ENCODE peak calls at places on chromosomes 6 and 20, in four cellular contexts. One of them, this sample, is unnamed.

GRCh38 chr20:34045294-34045693 is 51.6 kb downstream of the RALY start:
- DNase-seq in Panc1: no peak
- DNase-seq in suprapubic skin: no peak
- DNase-seq in left ventricle myocardium inferior: peak; percentile 29
- DNase-seq in this sample: no peak

GRCh38 chr6:75349262-75349984 is 64.8 kb upstream of the TMEM30A start:
- DNase-seq in left ventricle myocardium inferior: peak; percentile 36
- DNase-seq in suprapubic skin: no peak
- DNase-seq in Panc1: no peak
- DNase-seq in this sample: no peak

GRCh38 chr6:27839303-27840081 is 72.7 kb downstream of the OR2B2 start:
- DNase-seq in Panc1: peak; percentile 46
- DNase-seq in left ventricle myocardium inferior: no peak
- DNase-seq in suprapubic skin: no peak
- DNase-seq in this sample: peak; percentile 62

GRCh38 chr6:6723316-6723715 is 134.8 kb downstream of the LY86 start:
- DNase-seq in suprapubic skin: no peak
- DNase-seq in Panc1: no peak
- DNase-seq in left ventricle myocardium inferior: no peak
- DNase-seq in this sample: no peak

GRCh38 chr20:35909796-35910195 is 44.5 kb downstream of the SCAND1 start:
- DNase-seq in suprapubic skin: no peak
- DNase-seq in left ventricle myocardium inferior: no peak
- DNase-seq in Panc1: no peak
- DNase-seq in this sample: no peak

GRCh38 chr6:87391334-87391733 is 16.4 kb upstream of the CFAP206 start:
- DNase-seq in Panc1: no peak
- DNase-seq in left ventricle myocardium inferior: no peak
- DNase-seq in suprapubic skin: no peak
- DNase-seq in this sample: no peak

GRCh38 chr20:35661013-35661412 is 3.7 kb downstream of the CPNE1 start:
- DNase-seq in left ventricle myocardium inferior: no peak
- DNase-seq in Panc1: no peak
- DNase-seq in suprapubic skin: no peak
- DNase-seq in this sample: no peak

GRCh38 chr20:41003143-41003932 is 25.3 kb upstream of the TOP1 start:
- DNase-seq in Panc1: peak; percentile 98
- DNase-seq in left ventricle myocardium inferior: peak; percentile 49
- DNase-seq in suprapubic skin: peak; percentile 90
- DNase-seq in this sample: peak; percentile 50

GRCh38 chr6:42017021-42017643 is 33.2 kb upstream of the TAF8 start:
- DNase-seq in suprapubic skin: no peak
- DNase-seq in left ventricle myocardium inferior: no peak
- DNase-seq in Panc1: no peak
- DNase-seq in this sample: no peak

GRCh38 chr6:160041608-160042007 is 72.7 kb downstream of the IGF2R start:
- DNase-seq in suprapubic skin: no peak
- DNase-seq in Panc1: no peak
- DNase-seq in left ventricle myocardium inferior: peak; percentile 53
- DNase-seq in this sample: peak; percentile 84

GRCh38 chr6:142728367-142728766 is 216.6 kb downstream of the HIVEP2 start:
- DNase-seq in suprapubic skin: no peak
- DNase-seq in Panc1: no peak
- DNase-seq in left ventricle myocardium inferior: no peak
- DNase-seq in this sample: no peak

GRCh38 chr6:97189767-97190166 is 93.2 kb downstream of the MMS22L start:
- DNase-seq in Panc1: no peak
- DNase-seq in suprapubic skin: no peak
- DNase-seq in left ventricle myocardium inferior: no peak
- DNase-seq in this sample: no peak

GRCh38 chr6:159172066-159172465 is 2.9 kb downstream of the FNDC1 start:
- DNase-seq in Panc1: no peak
- DNase-seq in suprapubic skin: no peak
- DNase-seq in left ventricle myocardium inferior: no peak
- DNase-seq in this sample: no peak

DNA sequence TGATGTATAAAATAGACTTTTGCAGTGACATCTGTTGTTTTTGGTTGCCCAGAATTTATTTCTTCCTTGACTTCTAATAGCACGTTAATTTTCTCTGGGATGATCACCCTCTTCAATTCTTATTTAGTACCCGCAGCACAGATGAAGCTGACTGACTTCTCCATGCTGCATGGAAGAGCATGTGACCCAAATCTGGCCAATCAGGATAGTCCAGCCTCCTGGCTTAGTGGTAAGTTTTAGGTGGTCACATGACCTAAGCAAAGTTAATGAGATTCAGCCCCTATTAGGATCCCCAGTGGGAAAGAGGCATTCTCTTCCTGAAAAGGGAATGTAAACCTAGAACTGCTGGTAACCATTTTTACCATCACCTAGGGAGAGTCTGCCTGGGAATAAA is 13.8 kb upstream of the SIRT5 start:
- DNase-seq in Panc1: no peak
- DNase-seq in left ventricle myocardium inferior: no peak
- DNase-seq in suprapubic skin: no peak
- DNase-seq in this sample: no peak
- H3K4me3 ChIP-seq in Panc1: no peak overlapping the region
- H3K4me3 ChIP-seq in left ventricle myocardium inferior: no peak overlapping the region
- H3K4me3 ChIP-seq in suprapubic skin: no peak overlapping the region
- H3K4me3 ChIP-seq in this sample: no peak overlapping the region

DNA sequence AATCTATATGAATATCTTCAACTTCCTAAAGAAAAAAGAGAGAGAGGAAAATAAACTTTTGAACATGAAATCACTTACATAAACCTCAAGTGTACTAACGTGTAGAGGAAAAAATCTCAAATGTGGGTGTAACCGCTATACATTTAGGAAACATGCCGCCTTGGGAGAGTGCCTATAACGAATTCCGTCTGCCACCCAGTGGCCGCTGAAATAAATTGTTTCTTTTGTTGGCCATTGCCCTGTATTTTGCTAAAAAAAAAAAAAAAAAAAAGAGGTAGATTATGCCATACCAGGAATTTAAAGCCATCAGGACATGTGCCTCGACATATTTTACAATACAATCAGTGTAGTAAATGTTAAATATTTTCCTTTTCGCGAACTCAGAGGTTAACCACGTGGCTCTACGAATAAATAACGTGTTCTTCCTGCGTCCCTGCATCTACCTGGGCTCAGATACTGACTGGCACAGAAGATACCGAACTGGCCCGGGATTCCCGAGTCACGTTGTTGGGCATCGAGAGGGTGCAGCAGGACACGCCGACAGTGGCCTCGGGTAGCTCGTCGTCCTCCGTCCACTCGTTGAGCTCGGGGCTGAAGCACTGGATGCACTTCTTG is 14.3 kb downstream of the KLHL31 start:
- DNase-seq in left ventricle myocardium inferior: no peak
- DNase-seq in suprapubic skin: no peak
- DNase-seq in Panc1: peak; percentile 67
- DNase-seq in this sample: peak; percentile 59
- TF ChIP-seq CTCF in left ventricle myocardium inferior: peak; percentile 53
- TF ChIP-seq CTCF in suprapubic skin: peak; percentile 27
- TF ChIP-seq CTCF in Panc1: peak; percentile 42
- TF ChIP-seq CTCF in this sample: peak; percentile 54

DNA sequence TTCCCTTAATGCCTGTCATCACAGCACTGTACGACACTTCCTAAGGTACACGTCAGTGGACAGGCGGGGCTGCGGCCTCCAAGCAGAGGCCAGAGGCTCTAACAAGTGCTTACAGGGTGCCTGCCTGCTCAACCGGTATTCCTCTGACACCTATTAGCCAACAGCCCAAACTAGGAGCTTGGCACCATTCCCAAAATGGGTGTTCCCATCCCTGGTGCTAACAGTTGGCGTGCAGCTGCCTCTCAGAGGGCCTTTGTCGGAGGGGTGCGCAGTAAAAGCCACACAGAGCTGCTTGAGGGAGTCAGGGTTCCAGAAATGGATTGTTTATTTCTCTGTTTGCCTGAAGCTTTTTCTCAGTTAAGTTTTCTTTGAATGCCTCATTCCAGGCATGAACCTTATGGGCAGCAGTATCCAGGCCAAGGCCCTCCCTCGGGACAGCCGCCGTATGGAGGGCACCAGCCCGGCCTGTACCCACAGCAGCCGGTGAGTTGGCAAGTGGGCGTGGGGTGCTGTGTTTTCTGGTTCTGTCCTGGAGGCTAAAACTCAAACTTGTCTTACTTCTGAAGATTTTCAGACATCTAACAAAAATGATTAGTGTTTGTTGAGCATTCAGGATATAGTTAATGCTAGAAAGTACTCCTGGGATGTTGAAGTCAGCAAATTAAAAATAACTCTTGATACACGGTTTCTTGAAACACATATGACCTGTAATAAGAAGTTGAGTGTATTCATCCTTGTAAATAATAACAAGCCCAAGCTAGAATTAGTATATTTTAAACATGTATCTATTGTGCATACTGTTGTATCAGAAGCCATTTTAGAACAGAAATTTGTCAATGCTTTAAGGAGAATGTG is 124.7 kb downstream of the TMEM242 start:
- DNase-seq in left ventricle myocardium inferior: peak; percentile 53
- DNase-seq in Panc1: no peak
- DNase-seq in suprapubic skin: no peak
- DNase-seq in this sample: peak; percentile 97
- H3K4me3 ChIP-seq in left ventricle myocardium inferior: peak overlapping the region; percentile 32
- H3K4me3 ChIP-seq in Panc1: no peak overlapping the region
- H3K4me3 ChIP-seq in suprapubic skin: peak overlapping the region; percentile 20
- H3K4me3 ChIP-seq in this sample: peak overlapping the region; percentile 44

DNA sequence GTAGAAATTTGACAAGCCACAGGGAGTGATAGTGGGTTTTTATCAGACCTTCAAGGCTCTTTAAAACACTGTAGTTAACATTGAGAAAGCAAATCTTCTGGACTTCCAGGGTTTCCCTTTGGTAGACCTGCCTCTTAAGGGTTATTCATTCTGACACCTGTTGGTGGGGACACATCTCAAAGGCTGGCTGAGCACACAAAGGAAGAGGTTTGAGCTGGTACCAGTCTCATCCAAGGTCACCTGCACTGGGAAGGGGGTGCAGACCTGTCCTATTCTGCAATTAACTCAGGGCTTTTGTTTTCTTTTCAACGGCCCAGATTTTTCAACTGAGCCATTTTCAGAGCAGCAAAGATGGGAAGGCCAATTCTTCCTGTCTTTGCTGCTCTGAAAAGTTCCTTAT is 45.6 kb downstream of the EDN1 start:
- DNase-seq in suprapubic skin: peak; percentile 2
- DNase-seq in left ventricle myocardium inferior: no peak
- DNase-seq in Panc1: no peak
- DNase-seq in this sample: no peak
- TF ChIP-seq CTCF in suprapubic skin: no peak
- TF ChIP-seq CTCF in left ventricle myocardium inferior: no peak
- TF ChIP-seq CTCF in Panc1: no peak
- TF ChIP-seq CTCF in this sample: no peak

GRCh38 chr6:157868835-157869234 is 45.8 kb downstream of the SNX9 start:
- DNase-seq in Panc1: no peak
- DNase-seq in left ventricle myocardium inferior: no peak
- DNase-seq in suprapubic skin: no peak
- DNase-seq in this sample: no peak

GRCh38 chr6:157869673-157870302 is 46.7 kb downstream of the SNX9 start:
- DNase-seq in Panc1: no peak
- DNase-seq in suprapubic skin: no peak
- DNase-seq in left ventricle myocardium inferior: no peak
- DNase-seq in this sample: no peak

GRCh38 chr6:157867155-157867559 is 44.1 kb downstream of the SNX9 start:
- DNase-seq in suprapubic skin: no peak
- DNase-seq in left ventricle myocardium inferior: no peak
- DNase-seq in Panc1: no peak
- DNase-seq in this sample: no peak

GRCh38 chr6:157865249-157865648 is 42.2 kb downstream of the SNX9 start:
- DNase-seq in Panc1: no peak
- DNase-seq in left ventricle myocardium inferior: no peak
- DNase-seq in suprapubic skin: no peak
- DNase-seq in this sample: no peak

DNA sequence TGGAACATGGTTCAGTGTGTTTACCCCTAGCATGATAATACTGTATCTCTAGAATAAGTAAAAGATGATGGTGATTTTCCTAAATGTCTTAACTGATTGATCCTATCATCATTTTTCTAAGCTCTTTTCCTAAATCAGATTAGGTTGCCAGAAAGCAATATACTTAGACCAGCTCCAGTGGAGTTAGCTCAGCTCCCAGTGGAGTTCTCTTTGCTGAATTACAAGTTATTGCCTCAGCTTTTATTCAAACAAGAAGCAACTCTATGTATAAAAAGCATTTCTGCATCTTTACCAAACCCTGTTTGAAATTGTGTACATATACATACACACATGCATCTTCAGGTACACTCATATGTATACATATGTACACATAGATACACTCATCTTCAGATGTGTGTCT is 44.9 kb downstream of the SNX9 start:
- DNase-seq in suprapubic skin: no peak
- DNase-seq in left ventricle myocardium inferior: no peak
- DNase-seq in Panc1: no peak
- DNase-seq in this sample: no peak
- H3K4me3 ChIP-seq in suprapubic skin: no peak overlapping the region
- H3K4me3 ChIP-seq in left ventricle myocardium inferior: no peak overlapping the region
- H3K4me3 ChIP-seq in Panc1: no peak overlapping the region
- H3K4me3 ChIP-seq in this sample: no peak overlapping the region

GRCh38 chr6:137664183-137664582 is 170.0 kb upstream of the OLIG3 start:
- DNase-seq in left ventricle myocardium inferior: no peak
- DNase-seq in Panc1: no peak
- DNase-seq in suprapubic skin: no peak
- DNase-seq in this sample: no peak

GRCh38 chr6:137660296-137660731 is 166.1 kb upstream of the OLIG3 start:
- DNase-seq in Panc1: no peak
- DNase-seq in left ventricle myocardium inferior: no peak
- DNase-seq in suprapubic skin: no peak
- DNase-seq in this sample: no peak

GRCh38 chr6:137659871-137660270 is 165.7 kb upstream of the OLIG3 start:
- DNase-seq in suprapubic skin: no peak
- DNase-seq in Panc1: no peak
- DNase-seq in left ventricle myocardium inferior: no peak
- DNase-seq in this sample: no peak

GRCh38 chr6:137665342-137665741 is 171.1 kb upstream of the OLIG3 start:
- DNase-seq in suprapubic skin: no peak
- DNase-seq in Panc1: no peak
- DNase-seq in left ventricle myocardium inferior: no peak
- DNase-seq in this sample: no peak

DNA sequence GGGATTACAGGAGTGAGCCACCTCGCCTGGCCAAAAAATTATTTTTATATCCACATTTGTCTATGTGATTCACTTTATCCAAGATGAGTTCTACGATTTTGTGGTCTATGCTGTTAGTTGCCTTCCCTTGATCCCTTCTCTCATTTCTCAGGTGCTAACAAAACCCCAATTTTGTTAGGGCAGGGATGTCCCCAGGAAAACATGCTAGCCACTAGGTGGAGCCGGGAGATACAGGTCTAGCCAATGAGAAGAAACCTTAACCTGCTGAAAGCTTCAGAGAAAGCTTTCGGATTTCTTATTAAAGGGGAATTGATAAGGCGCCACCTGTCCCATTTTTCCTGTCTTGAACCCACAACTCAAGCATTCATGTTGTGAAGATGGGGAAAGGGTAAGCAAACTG is 167.4 kb upstream of the OLIG3 start:
- DNase-seq in suprapubic skin: no peak
- DNase-seq in left ventricle myocardium inferior: no peak
- DNase-seq in Panc1: no peak
- DNase-seq in this sample: no peak
- TF ChIP-seq CTCF in suprapubic skin: peak; percentile 44
- TF ChIP-seq CTCF in left ventricle myocardium inferior: peak; percentile 51
- TF ChIP-seq CTCF in Panc1: peak; percentile 82
- TF ChIP-seq CTCF in this sample: peak; percentile 47